ENCODE peak calls at places on chromosomes 16 and 17, in six cellular contexts. J is H1, F is GM12891, G is SK-N-SH, Y is HepG2, T is K562. U is an unnamed sample.

GRCh38 chr17:8243827-8244226 is 4.0 kb downstream of the CTC1 start:
- DNase-seq in T (no peak), J (no peak), F (no peak), G (no peak), Y (no peak), U (no peak)

GRCh38 chr17:63786961-63787711 is 13.2 kb downstream of the DDX42 start:
- DNase-seq in J (no peak), G (no peak), T (no peak), Y (no peak), F (no peak), U (no peak)

GRCh38 chr16:1309888-1310831 is 724 bp downstream of the UBE2I start:
- DNase-seq in F (no peak), T (peak), Y (no peak), G (peak), J (no peak), U (no peak)

GRCh38 chr16:57255686-57256415 is 10.8 kb downstream of the ARL2BP start:
- DNase-seq in T (no peak), J (no peak), Y (no peak), G (no peak), F (no peak), U (no peak)

GRCh38 chr17:29111816-29112499 is 68.2 kb downstream of the MYO18A start:
- DNase-seq in Y (peak), J (no peak), G (peak), F (peak), T (peak), U (peak)

GRCh38 chr17:79834575-79835469 is 4.4 kb downstream of the CBX4 start:
- DNase-seq in G (peak), Y (no peak), T (peak), J (no peak), F (no peak), U (no peak)

GRCh38 chr16:19203374-19203966 is 35.4 kb downstream of the SYT17 start:
- DNase-seq in T (no peak), J (no peak), Y (no peak), F (no peak), G (no peak), U (no peak)

GRCh38 chr17:43728081-43728480 is 30.5 kb downstream of the SOST start:
- DNase-seq in J (no peak), F (no peak), T (no peak), G (no peak), Y (no peak), U (no peak)

GRCh38 chr16:87216824-87217205 is 100.4 kb downstream of the C16orf95 start:
- DNase-seq in F (no peak), J (no peak), Y (no peak), G (no peak), T (no peak), U (no peak)

GRCh38 chr17:21089933-21090888 is 36.6 kb upstream of the DHRS7B start:
- DNase-seq in J (no peak), T (no peak), Y (no peak), F (no peak), G (no peak), U (no peak)

GRCh38 chr16:65889533-65889966 is 476.9 kb upstream of the CDH5 start:
- DNase-seq in J (no peak), Y (no peak), G (no peak), T (no peak), F (no peak), U (no peak)

GRCh38 chr16:15607700-15608396 is 35.1 kb downstream of the MARF1 start:
- DNase-seq in T (no peak), Y (peak), F (no peak), J (no peak), G (no peak), U (no peak)

GRCh38 chr16:24580665-24581064 is 41.3 kb downstream of the RBBP6 start:
- DNase-seq in Y (no peak), F (no peak), T (no peak), G (peak), J (no peak), U (no peak)

GRCh38 chr17:80732268-80732667 is 187.6 kb downstream of the RPTOR start:
- DNase-seq in G (no peak), Y (no peak), F (no peak), J (no peak), T (no peak), U (no peak)

GRCh38 chr17:1714980-1715802 is 5.0 kb upstream of the TLCD2 start:
- DNase-seq in J (no peak), G (peak), T (peak), Y (peak), F (no peak), U (no peak)

GRCh38 chr17:7186241-7186640 is 7.1 kb upstream of the ASGR1 start:
- DNase-seq in J (no peak), T (peak), F (no peak), Y (peak), G (no peak), U (peak)

GRCh38 chr17:44922746-44923470 is 7.6 kb upstream of the GFAP start:
- DNase-seq in G (peak), Y (no peak), F (no peak), J (no peak), T (no peak), U (no peak)

GRCh38 chr17:3693829-3694231 is 2.1 kb downstream of the P2RX5 start:
- DNase-seq in G (no peak), J (no peak), T (no peak), F (no peak), Y (no peak), U (no peak)

GRCh38 chr17:48457080-48457836 is 27.2 kb upstream of the SKAP1 start:
- DNase-seq in F (no peak), G (peak), J (no peak), T (peak), Y (peak), U (no peak)

GRCh38 chr17:35313875-35314409 is 59.5 kb downstream of the SLFN11 start:
- DNase-seq in J (no peak), F (no peak), Y (no peak), T (peak), G (peak), U (peak)

GRCh38 chr17:31067699-31068184 is 27.0 kb upstream of the NF1 start:
- DNase-seq in F (no peak), Y (peak), J (no peak), T (no peak), G (no peak), U (no peak)

GRCh38 chr17:39666231-39666600 is 1.1 kb downstream of the TCAP start:
- DNase-seq in Y (no peak), F (no peak), T (no peak), G (no peak), J (no peak), U (no peak)

GRCh38 chr16:70689970-70690905 is 4.4 kb upstream of the MTSS2 start:
- DNase-seq in F (no peak), T (no peak), G (no peak), Y (no peak), J (no peak), U (no peak)

GRCh38 chr16:50719401-50720337 is 22.2 kb upstream of the CYLD start:
- DNase-seq in Y (peak), T (no peak), J (no peak), F (no peak), G (no peak), U (no peak)

GRCh38 chr17:62707425-62707739 is 79.9 kb downstream of the MRC2 start:
- DNase-seq in F (no peak), J (no peak), T (no peak), G (no peak), Y (no peak), U (no peak)

GRCh38 chr16:20744922-20745440 is 3.4 kb upstream of the THUMPD1 start:
- DNase-seq in Y (no peak), T (peak), J (no peak), F (no peak), G (no peak), U (no peak)

GRCh38 chr17:42684929-42685556 is 2.7 kb downstream of the CNTNAP1 start:
- DNase-seq in F (no peak), T (no peak), J (no peak), G (peak), Y (no peak), U (no peak)

GRCh38 chr17:75557852-75558665 is 29.5 kb upstream of the MYO15B start:
- DNase-seq in J (no peak), F (no peak), T (no peak), G (no peak), Y (no peak), U (no peak)

GRCh38 chr17:55266958-55267688 is 2.4 kb downstream of the HLF start:
- DNase-seq in J (no peak), Y (no peak), T (no peak), G (no peak), F (no peak), U (no peak)

GRCh38 chr16:24822542-24822941 is 23.2 kb upstream of the SLC5A11 start:
- DNase-seq in F (no peak), Y (no peak), G (no peak), T (no peak), J (no peak), U (no peak)

GRCh38 chr17:40355123-40355803 is 9.3 kb downstream of the GJD3 start:
- DNase-seq in Y (peak), G (peak), T (peak), F (peak), J (no peak), U (peak)

GRCh38 chr16:27945233-27945975 is 118.1 kb downstream of the GSG1L start:
- DNase-seq in F (no peak), G (peak), T (no peak), J (no peak), Y (no peak), U (no peak)

GRCh38 chr17:13420294-13421277 is 181.1 kb downstream of the HS3ST3A1 start:
- DNase-seq in F (no peak), T (peak), Y (peak), G (no peak), J (no peak), U (no peak)

GRCh38 chr17:7650509-7651096 is at the start of gene ATP1B2:
- DNase-seq in F (peak), G (peak), J (peak), T (peak), Y (peak), U (peak)

GRCh38 chr16:684067-684794 is at the start of gene JMJD8:
- DNase-seq in T (peak), J (peak), Y (no peak), G (peak), F (peak), U (peak)

GRCh38 chr17:39223907-39224777 is 1.6 kb downstream of the STAC2 start:
- DNase-seq in T (no peak), Y (no peak), F (no peak), J (no peak), G (no peak), U (peak)

GRCh38 chr17:1963250-1963649 is 61.9 kb downstream of the RTN4RL1 start:
- DNase-seq in F (no peak), G (no peak), Y (no peak), T (no peak), J (no peak), U (no peak)

GRCh38 chr17:57516290-57517215 is 228.5 kb downstream of the CCDC182 start:
- DNase-seq in T (no peak), J (no peak), Y (peak), F (no peak), G (no peak), U (no peak)

GRCh38 chr17:36888236-36888957 is 48.9 kb upstream of the LHX1 start:
- DNase-seq in G (no peak), T (no peak), F (no peak), J (no peak), Y (no peak), U (no peak)

DNA sequence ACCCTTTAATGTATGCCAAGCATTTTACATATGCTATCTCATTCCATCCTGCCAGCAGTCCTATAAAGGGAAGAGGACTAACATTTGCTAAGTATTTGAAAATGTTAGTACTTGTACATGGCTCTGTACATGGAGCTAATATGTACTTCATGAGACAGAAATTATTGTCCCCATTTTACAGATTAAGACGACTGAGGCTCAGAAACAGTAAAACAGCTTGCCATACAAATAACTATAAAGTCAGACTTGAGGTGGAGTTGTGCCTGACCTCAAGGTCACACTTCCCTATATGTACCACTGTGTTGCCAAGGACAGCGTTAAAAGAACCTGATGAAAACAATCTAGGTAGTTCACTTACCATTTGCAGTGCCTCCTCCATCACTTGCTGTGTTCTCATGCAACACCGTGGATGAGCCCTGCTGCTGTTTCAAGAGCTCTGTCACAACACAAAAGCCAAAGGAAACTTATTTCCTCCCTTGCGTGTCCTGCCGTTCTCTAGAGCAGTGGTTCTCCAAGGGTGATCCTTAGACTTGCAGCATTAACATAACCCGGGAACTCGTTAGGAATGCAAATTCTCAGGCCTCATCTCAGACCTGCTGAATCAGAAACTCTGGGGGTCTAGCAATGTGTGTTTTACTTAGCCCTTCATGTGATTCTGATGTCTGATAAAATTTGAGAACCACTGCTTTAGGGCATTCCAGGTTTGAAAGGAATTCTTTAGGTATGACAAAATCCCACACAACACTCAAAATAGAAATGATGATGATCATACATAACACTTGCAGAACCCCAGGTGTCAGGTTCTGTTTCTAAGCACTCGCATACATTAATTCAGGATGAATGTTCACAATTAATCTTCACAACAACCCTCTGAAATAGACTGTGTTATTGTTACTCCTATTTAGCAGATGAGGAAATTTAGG is 51.2 kb upstream of the MTMR4 start:
- DNase-seq in J (peak), G (no peak), Y (no peak), T (no peak), F (no peak), U (no peak)
- TF ChIP-seq TAF1 in J (no peak), G (no peak), Y (no peak), T (no peak), F (no peak), U (no peak)

DNA sequence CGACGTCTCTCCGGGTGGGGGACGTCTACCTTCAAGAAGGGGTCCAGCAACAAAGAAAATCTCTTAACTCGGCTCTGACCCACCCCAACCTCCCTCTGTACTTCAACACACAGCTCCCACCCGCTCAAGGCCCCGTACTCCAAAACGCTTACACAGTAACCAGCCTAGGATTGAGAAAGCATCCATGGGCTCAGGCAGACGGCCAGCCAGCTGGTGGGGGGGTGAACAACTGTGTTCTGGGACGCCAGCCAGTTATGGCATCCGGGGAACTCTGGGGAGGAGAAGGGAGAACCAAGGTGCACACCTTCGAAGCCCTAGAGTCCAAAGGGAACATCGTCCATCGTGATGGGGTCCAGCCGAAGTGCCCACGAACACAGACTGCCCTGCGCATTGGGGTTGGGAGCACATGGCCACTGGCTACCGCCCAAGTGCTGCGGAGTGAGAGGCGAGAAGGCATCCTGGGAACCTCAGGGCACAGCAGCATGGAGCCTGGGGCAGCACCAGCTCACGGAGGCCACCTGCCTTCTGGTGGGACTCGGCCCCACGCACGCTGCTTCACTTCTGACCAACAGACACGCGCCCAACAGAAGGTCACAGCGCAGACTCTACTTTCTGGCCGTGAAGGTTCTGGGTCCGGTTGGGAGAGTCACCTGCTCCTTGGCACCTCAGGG is 14.3 kb downstream of the SLC16A3 start:
- DNase-seq in G (peak), Y (peak), T (no peak), F (no peak), J (no peak), U (no peak)
- TF ChIP-seq POLR2AphosphoS5 in G (no peak), Y (no peak), T (no peak), F (peak), J (no peak), U (peak)

DNA sequence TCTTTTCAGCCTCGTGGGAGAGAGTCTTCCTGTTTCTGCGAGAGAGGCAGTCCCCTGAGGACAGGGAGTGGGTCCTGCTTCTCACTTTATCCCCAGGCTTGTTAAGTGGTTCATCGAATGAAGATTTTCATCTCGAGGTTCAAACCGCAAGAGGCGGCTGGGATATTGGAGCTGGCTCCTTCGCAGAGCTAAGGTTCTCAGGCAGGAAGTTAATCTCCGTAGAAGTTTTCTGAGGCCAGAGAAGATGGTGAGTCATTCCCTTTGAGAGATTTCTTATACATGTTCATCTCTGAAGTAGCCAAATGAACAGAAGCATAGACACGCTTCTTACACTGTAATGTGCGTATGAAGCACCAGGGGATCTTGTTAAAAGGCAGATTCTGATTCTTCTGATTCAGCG is 211.7 kb upstream of the SDK2 start:
- DNase-seq in G (no peak), T (no peak), F (no peak), Y (no peak), J (no peak), U (no peak)
- TF ChIP-seq TAF1 in G (no peak), T (no peak), F (no peak), Y (no peak), J (no peak), U (no peak)

GRCh38 chr16:83853834-83854233 is 45.1 kb upstream of the MLYCD start:
- DNase-seq in F (no peak), T (no peak), G (no peak), J (no peak), Y (no peak), U (no peak)
- TF ChIP-seq POLR2AphosphoS5 in F (no peak), T (no peak), G (no peak), J (no peak), Y (no peak), U (no peak)

DNA sequence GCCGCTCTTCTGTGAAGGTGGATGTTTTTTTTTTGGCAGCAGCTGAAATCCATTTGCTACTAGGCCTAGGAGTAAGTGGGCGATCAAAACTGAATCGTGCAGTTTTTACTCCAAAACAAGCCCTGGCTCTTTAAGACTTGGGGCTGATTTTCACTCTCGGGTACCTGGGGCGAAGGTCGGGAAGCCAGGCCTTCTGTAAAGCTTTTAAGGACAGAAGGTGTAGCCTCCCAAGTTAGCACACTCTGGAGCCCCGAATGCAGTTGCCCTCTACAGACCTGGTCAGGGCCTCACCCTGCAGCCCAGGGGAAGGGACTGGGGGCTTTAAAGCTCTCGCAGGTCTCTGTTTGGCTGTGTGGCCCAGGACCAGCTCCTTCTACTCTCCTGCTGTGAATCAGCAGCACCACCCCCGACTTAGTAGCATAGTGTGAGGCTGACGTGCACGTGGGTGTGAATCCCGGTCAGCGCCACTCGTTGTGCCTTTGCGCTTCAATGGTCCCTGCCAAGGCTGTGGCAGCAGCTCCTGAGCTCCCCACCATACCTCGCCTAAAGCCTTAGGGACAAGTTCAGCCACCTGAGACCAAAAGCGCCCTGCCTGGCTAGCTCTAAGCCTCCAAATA is 49.9 kb downstream of the TMEM235 start:
- DNase-seq in F (no peak), T (no peak), J (no peak), G (no peak), Y (no peak), U (no peak)
- TF ChIP-seq TAF1 in F (no peak), T (no peak), J (no peak), G (no peak), Y (no peak), U (no peak)

GRCh38 chr16:3022697-3023414 is 886 bp downstream of the HCFC1R1 start:
- DNase-seq in F (no peak), G (no peak), T (peak), J (no peak), Y (no peak), U (no peak)

GRCh38 chr16:3023415-3023668 is 400 bp downstream of the HCFC1R1 start:
- DNase-seq in T (no peak), F (no peak), G (no peak), Y (no peak), J (no peak), U (no peak)

GRCh38 chr16:3020604-3021448 is 658 bp downstream of the TNFRSF12A start:
- DNase-seq in J (peak), T (peak), Y (peak), F (no peak), G (peak), U (no peak)

GRCh38 chr16:3021449-3022207 is 1.5 kb downstream of the TNFRSF12A start:
- DNase-seq in J (peak), Y (peak), G (peak), F (peak), T (peak), U (no peak)

DNA sequence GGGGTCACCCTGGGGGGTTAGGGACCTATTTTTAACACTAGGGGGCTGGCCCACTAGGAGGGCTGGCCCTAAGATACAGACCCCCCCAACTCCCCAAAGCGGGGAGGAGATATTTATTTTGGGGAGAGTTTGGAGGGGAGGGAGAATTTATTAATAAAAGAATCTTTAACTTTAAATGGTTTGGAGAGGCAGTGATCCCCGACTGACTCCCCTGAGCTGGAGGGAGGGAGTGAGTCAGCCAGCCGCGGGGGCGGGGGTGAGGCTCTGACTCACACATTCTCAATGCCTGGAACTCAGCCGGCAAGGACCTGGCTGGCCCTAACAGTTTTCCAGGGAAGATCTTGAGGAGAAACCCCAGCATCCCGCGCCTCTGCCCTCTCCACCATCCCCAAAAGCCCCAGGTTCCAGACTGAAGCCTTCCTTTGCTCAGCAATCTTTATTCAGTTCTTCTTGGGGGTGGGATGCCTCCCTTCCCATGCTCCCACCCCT is 1.5 kb downstream of the HCFC1R1 start:
- DNase-seq in J (no peak), Y (peak), T (peak), F (no peak), G (no peak), U (no peak)
- TF ChIP-seq POLR2AphosphoS5 in J (no peak), Y (no peak), T (peak), F (no peak), G (peak), U (no peak)